ENCODE peak calls at places on chromosomes 16 and 17, in five cellular contexts. L is AG09319; S is CD4-positive, alpha-beta T cell; I is body of pancreas; Y is heart left ventricle. K is an unnamed sample.

GRCh38 chr17:16880843-16881230 is 91.1 kb downstream of the TNFRSF13B start:
- DNase-seq in L (no peak), S (no peak), I (no peak), Y (no peak), K (no peak)

GRCh38 chr17:64256913-64257807 is 5.9 kb downstream of the TEX2 start:
- DNase-seq in L (no peak), S (no peak), I (no peak), Y (no peak), K (no peak)

GRCh38 chr17:75614006-75614405 is 19.2 kb upstream of the SMIM5 start:
- DNase-seq in L (no peak), S (no peak), I (no peak), Y (no peak), K (no peak)

GRCh38 chr16:88417684-88418476 is 35.1 kb downstream of the ZNF469 start:
- DNase-seq in L (no peak), S (no peak), I (no peak), Y (no peak), K (no peak)

GRCh38 chr16:3454631-3455147 is 11.2 kb downstream of the NAA60 start:
- DNase-seq in L (no peak), S (no peak), I (no peak), Y (no peak), K (no peak)

GRCh38 chr17:40323731-40324650 is 15.0 kb downstream of the RARA start:
- DNase-seq in L (no peak), S (peak), I (no peak), Y (peak), K (peak)

GRCh38 chr17:79008666-79009387 is 737 bp downstream of the CANT1 start:
- DNase-seq in L (no peak), S (no peak), I (no peak), Y (no peak), K (no peak)

GRCh38 chr16:23145608-23146007 is 3.6 kb downstream of the USP31 start:
- DNase-seq in L (no peak), S (no peak), I (no peak), Y (no peak), K (no peak)

GRCh38 chr17:44636562-44636961 is 19.7 kb upstream of the MEIOC start:
- DNase-seq in L (no peak), S (no peak), I (no peak), Y (no peak), K (no peak)

GRCh38 chr16:50684823-50685455 is 3.8 kb upstream of the SNX20 start:
- DNase-seq in L (no peak), S (peak), I (no peak), Y (no peak), K (no peak)

GRCh38 chr16:16047761-16048160 is 98.3 kb downstream of the ABCC1 start:
- DNase-seq in L (no peak), S (no peak), I (no peak), Y (no peak), K (no peak)

GRCh38 chr16:53509906-53510703 is 7.1 kb upstream of the AKTIP start:
- DNase-seq in L (no peak), S (peak), I (peak), Y (peak), K (peak)

GRCh38 chr17:57288753-57289121 is 32.4 kb downstream of the MSI2 start:
- DNase-seq in L (no peak), S (no peak), I (no peak), Y (no peak), K (no peak)

GRCh38 chr17:48483471-48484131 is 47.2 kb downstream of the HOXB1 start:
- DNase-seq in L (peak), S (no peak), I (no peak), Y (no peak), K (no peak)

GRCh38 chr17:4766199-4766598 is 5.5 kb upstream of the TM4SF5 start:
- DNase-seq in L (no peak), S (no peak), I (no peak), Y (no peak), K (no peak)

DNA sequence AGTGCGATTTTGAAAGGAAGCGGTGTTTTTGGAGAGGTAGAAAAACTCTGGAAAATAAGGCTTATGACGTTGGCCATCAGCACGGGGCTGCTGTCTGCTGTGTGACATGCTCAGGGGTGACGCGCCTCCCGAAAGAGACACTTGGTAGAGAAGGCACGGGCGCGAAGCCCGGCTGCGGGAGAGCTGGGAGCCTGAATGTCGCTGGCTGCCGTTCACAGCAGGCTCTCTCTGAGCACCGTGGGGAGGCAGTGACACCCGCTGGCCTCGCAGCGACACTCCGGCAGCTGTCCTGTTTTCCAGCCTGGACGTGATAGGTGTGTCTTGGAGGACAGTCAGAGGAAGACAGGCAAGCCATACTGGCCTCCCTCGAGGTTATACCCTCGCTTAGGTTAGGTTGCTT is 759.1 kb upstream of the RBFOX1 start:
- DNase-seq in L (no peak), S (no peak), I (no peak), Y (no peak), K (no peak)
- TF ChIP-seq CTCF in L (no peak), S (no peak), I (no peak), Y (no peak), K (no peak)

GRCh38 chr16:11325404-11326083 is 19.7 kb upstream of the RMI2 start:
- DNase-seq in L (no peak), S (no peak), I (no peak), Y (no peak), K (no peak)

GRCh38 chr16:11327277-11328171 is 17.7 kb upstream of the RMI2 start:
- DNase-seq in L (no peak), S (no peak), I (no peak), Y (no peak), K (peak)

GRCh38 chr16:11328172-11329079 is 16.8 kb upstream of the RMI2 start:
- DNase-seq in L (peak), S (peak), I (peak), Y (peak), K (peak)

GRCh38 chr16:11326084-11326736 is 19.0 kb upstream of the RMI2 start:
- DNase-seq in L (no peak), S (no peak), I (no peak), Y (no peak), K (no peak)

GRCh38 chr16:11326737-11327276 is 18.5 kb upstream of the RMI2 start:
- DNase-seq in L (no peak), S (no peak), I (no peak), Y (no peak), K (no peak)
- TF ChIP-seq CTCF in L (no peak), S (no peak), I (no peak), Y (no peak), K (no peak)

GRCh38 chr17:36482611-36483504 is 3.6 kb upstream of the ZNHIT3 start:
- DNase-seq in L (no peak), S (peak), I (peak), Y (peak), K (peak)
- TF ChIP-seq CTCF in L (peak), S (peak), I (peak), Y (peak), K (no peak)

GRCh38 chr16:20870122-20870521 is 30.0 kb downstream of the DCUN1D3 start:
- DNase-seq in L (no peak), S (no peak), I (no peak), Y (no peak), K (no peak)
- TF ChIP-seq CTCF in L (no peak), S (no peak), I (no peak), Y (no peak), K (no peak)

DNA sequence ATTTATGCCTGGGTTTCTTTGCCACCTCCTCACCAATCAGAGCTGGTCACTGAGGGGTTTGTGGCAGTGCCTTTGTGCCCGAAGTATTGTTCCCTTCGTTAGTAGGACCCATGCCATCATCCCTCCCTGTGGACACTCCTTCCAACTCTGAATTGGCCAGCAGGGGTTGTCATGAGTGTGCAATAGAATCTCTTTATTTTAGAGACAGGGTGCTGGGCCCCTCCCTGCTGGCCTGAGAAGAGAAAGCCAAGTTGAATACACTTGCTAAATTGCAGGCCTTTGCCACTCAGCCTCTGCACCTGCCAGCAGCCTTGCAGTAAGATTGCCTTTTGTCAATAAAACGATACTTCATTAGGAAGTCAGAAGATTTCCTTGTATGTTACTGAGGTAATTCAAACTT is 40.7 kb upstream of the SLC12A3 start:
- DNase-seq in L (no peak), S (no peak), I (no peak), Y (peak), K (no peak)
- TF ChIP-seq CTCF in L (peak), S (no peak), I (peak), Y (no peak), K (no peak)

GRCh38 chr17:32488604-32489180 is 1.9 kb downstream of the CDK5R1 start:
- DNase-seq in L (no peak), S (no peak), I (no peak), Y (no peak), K (no peak)
- TF ChIP-seq CTCF in L (no peak), S (no peak), I (no peak), Y (no peak), K (no peak)

GRCh38 chr16:81553814-81554675 is 109.4 kb downstream of the CMIP start:
- DNase-seq in L (no peak), S (no peak), I (no peak), Y (no peak), K (no peak)

GRCh38 chr16:81551821-81552304 is 107.3 kb downstream of the CMIP start:
- DNase-seq in L (no peak), S (no peak), I (no peak), Y (peak), K (no peak)

GRCh38 chr16:81553080-81553813 is 108.6 kb downstream of the CMIP start:
- DNase-seq in L (no peak), S (no peak), I (no peak), Y (no peak), K (no peak)

GRCh38 chr16:81551141-81551808 is 106.7 kb downstream of the CMIP start:
- DNase-seq in L (no peak), S (no peak), I (no peak), Y (no peak), K (no peak)

GRCh38 chr16:81552743-81553079 is 108.1 kb downstream of the CMIP start:
- DNase-seq in L (no peak), S (no peak), I (no peak), Y (no peak), K (no peak)
- TF ChIP-seq CTCF in L (no peak), S (no peak), I (no peak), Y (no peak), K (no peak)

GRCh38 chr16:61665512-61665911 is 370.7 kb downstream of the CDH8 start:
- DNase-seq in L (no peak), S (no peak), I (no peak), Y (no peak), K (no peak)
- TF ChIP-seq CTCF in L (no peak), S (no peak), I (no peak), Y (no peak), K (no peak)

GRCh38 chr17:27559506-27559931 is 71.5 kb upstream of the LGALS9 start:
- DNase-seq in L (no peak), S (no peak), I (no peak), Y (peak), K (no peak)
- TF ChIP-seq CTCF in L (peak), S (no peak), I (no peak), Y (no peak), K (no peak)

K was measured in activated B cell treated with CpG ODN at 0.5 μM for 24 hours.